ENCODE peak calls at places on chromosomes 7 and 10, in eight cellular contexts. N is CD8-positive, alpha-beta memory T cell; T is spleen; Z is PC-3; X is K562; W is A673; F is pancreas; I is neural progenitor cell. E is an unnamed sample.

GRCh38 chr10:124011464-124011863 is 81.9 kb downstream of the CHST15 start:
- DNase-seq in Z (no peak), I (no peak), W (no peak), F (no peak), N (no peak), T (peak), X (no peak), E (no peak)

GRCh38 chr7:78179211-78179610 is 380.6 kb downstream of the PHTF2 start:
- DNase-seq in I (no peak), Z (no peak), F (no peak), T (no peak), N (no peak), W (no peak), X (no peak), E (no peak)

GRCh38 chr7:134827889-134828288 is 48.5 kb downstream of the CALD1 start:
- DNase-seq in N (no peak), I (no peak), W (no peak), X (no peak), T (no peak), Z (no peak), F (no peak), E (no peak)

GRCh38 chr7:71735961-71736556 is 604.1 kb downstream of the GALNT17 start:
- DNase-seq in N (no peak), F (peak), T (no peak), X (peak), Z (peak), W (peak), I (peak), E (peak)

GRCh38 chr10:63766766-63767505 is 245.7 kb downstream of the REEP3 start:
- DNase-seq in X (no peak), I (no peak), N (no peak), Z (no peak), F (no peak), W (no peak), T (no peak), E (no peak)

GRCh38 chr7:142549007-142549406 is 200.3 kb upstream of the PRSS1 start:
- DNase-seq in N (no peak), T (no peak), W (no peak), X (no peak), I (no peak), Z (no peak), F (peak), E (no peak)

GRCh38 chr7:95342642-95343252 is 18.4 kb upstream of the PON1 start:
- DNase-seq in W (peak), Z (no peak), N (no peak), I (peak), F (no peak), X (no peak), T (no peak), E (no peak)

GRCh38 chr7:24591152-24591551 is 17.9 kb downstream of the PALS2 start:
- DNase-seq in X (no peak), Z (no peak), F (no peak), N (no peak), T (no peak), I (peak), W (no peak), E (no peak)

GRCh38 chr10:62381385-62382102 is 7.4 kb downstream of the ZNF365 start:
- DNase-seq in W (no peak), N (no peak), Z (peak), I (no peak), T (no peak), X (no peak), F (no peak), E (no peak)

GRCh38 chr10:62386401-62387320 is 12.5 kb downstream of the ZNF365 start:
- DNase-seq in T (no peak), W (peak), F (no peak), X (no peak), I (no peak), N (no peak), Z (no peak), E (no peak)

GRCh38 chr10:62384447-62385081 is 10.4 kb downstream of the ZNF365 start:
- DNase-seq in T (no peak), N (no peak), X (no peak), I (no peak), F (no peak), Z (peak), W (no peak), E (no peak)

GRCh38 chr10:62382831-62383230 is 8.7 kb downstream of the ZNF365 start:
- DNase-seq in N (no peak), T (no peak), Z (no peak), F (no peak), W (no peak), I (no peak), X (no peak), E (no peak)

GRCh38 chr10:62384057-62384446 is 9.9 kb downstream of the ZNF365 start:
- DNase-seq in I (no peak), F (no peak), W (no peak), Z (peak), T (no peak), X (no peak), N (peak), E (no peak)
- H3K4me3 ChIP-seq in I (no peak), F (no peak), W (no peak), Z (peak), T (no peak), X (no peak), N (no peak), E (no peak)

GRCh38 chr7:149495785-149496641 is 1.6 kb downstream of the ZNF746 start:
- DNase-seq in Z (peak), N (no peak), F (peak), X (no peak), I (no peak), W (peak), T (no peak), E (no peak)
- H3K4me3 ChIP-seq in Z (peak), N (peak), F (peak), X (peak), I (peak), W (peak), T (peak), E (peak)

DNA sequence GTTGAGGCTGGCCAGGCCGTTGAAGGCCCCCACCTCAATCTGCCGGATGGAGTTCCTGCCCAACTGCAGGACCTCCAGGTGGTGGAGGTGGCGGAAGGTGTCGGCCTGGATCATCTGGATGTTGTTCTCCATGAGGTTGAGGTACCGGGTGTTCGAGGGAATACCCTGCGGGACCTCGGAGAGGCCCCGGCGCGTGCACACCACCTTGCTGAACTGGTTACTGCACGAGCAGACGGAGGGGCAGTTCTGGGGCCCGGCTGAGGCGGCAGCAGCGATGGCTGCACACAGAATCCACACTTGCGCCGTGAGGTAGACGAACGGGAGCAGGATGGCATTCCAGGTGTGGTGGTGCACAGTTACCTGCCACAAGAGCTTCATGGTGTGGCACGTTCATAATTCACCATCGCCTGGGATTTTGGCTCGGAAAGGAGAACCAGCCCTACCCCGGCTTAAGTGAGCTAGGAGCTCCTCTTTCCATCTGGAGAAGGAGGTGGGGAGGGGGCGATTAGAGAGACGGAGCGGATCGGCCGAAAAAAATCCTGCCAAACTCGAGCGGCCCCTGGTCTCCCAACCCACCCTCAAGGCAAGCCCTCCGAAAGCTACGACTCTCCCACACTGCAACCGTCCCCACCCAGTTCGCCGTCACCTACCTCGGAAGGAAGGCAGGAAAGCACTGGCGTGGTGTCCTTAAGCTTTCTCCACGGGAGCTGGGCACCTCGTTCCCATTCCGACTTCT is 806 bp downstream of the LRRC4 start:
- DNase-seq in I (peak), Z (no peak), T (peak), X (no peak), F (no peak), N (no peak), W (no peak), E (no peak)
- H3K4me3 ChIP-seq in I (peak), Z (no peak), T (peak), X (no peak), F (no peak), N (no peak), W (peak), E (peak)

GRCh38 chr10:127472976-127473375 is 76.1 kb upstream of the NPS start:
- DNase-seq in N (no peak), X (no peak), F (no peak), Z (no peak), I (no peak), T (no peak), W (no peak), E (no peak)
- H3K4me3 ChIP-seq in N (no peak), X (no peak), F (no peak), Z (no peak), I (no peak), T (no peak), W (no peak), E (no peak)

DNA sequence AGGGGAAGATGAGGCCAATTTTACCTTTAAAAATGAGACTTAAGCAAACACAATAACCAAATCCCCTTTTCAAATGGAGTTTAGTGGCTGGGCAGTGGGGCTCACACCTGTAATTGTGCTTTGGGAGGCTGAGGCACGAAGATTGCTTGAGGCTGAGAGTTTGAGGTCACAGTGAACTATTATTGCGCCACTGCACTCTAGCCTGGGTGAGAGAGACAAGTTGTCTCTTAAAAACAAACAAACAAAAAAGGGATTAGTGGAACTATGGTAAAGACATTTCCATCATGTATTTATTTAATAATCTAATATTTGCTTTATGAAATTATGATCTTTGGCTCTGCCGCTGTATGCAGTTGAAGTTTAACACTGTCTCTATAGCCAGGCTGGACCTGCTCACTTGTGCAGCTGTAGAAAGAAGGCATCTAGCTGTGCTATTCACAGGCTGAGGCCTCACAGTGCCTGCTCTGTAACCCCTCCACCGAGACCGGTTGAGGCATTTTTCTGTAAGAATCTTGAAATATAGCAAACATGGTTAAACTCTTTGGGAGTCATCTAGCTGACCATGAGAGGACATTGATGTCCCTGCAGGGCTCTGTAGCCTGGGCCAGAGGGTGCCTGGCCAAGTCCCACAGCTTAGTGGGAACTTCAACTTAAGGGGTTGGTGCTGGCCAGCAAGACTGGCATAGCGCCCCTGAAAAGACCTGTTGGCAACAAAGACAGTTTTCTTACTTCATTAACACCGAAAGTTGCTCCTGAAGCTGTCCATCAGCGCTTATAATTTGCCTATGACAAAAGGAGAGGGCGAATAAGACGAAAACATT is 131.8 kb downstream of the BMPER start:
- DNase-seq in I (no peak), F (no peak), Z (no peak), X (no peak), T (no peak), W (no peak), N (no peak), E (no peak)
- H3K4me3 ChIP-seq in I (no peak), F (no peak), Z (no peak), X (no peak), T (no peak), W (no peak), N (no peak), E (no peak)

DNA sequence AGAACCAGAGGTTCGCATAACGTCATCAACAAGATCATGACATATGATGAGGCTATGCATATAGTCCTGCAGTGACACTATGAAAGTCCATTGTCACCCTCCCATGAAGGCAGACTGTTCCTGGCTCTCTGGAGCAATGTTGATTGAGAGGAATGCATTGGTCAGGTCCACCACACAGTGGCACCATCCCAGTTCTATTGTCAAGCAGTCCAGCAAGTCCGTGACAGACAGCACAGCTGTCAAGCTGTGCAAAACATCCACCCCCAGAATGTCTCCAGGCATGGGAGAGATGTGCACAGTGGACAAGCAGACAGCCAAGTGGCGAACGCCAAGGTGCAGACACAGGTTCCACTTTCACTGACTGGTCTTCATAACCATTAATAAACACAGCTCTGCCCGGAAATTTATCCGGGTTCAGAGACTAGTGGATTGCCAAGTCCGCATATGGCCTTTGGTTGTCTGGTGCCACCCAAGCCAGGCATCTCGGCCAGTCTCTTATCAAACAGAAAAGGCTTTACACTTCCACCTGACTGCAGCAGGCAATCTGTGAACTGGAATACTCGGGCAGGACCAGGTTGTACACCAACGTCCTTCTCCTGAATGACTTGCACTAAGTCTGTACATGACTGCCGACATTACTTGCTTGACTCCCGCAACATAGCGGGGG is 7.2 kb downstream of the RNF133 start:
- DNase-seq in T (no peak), Z (no peak), X (no peak), N (no peak), W (no peak), I (no peak), F (no peak), E (no peak)
- H3K4me3 ChIP-seq in T (no peak), Z (no peak), X (no peak), N (no peak), W (no peak), I (no peak), F (no peak), E (no peak)